ENCODE peak calls at places on chromosomes 4 and X, in four cellular contexts. X is esophagus squamous epithelium; J is activated CD8-positive, alpha-beta T cell treated with anti-CD3 and anti-CD28 coated beads, Interleukin-2, amount 10 ng/mL, durations not matched to agents 7 days and 5 days; K is EL. H is an unnamed sample.

GRCh38 chr4:112633477-112634235 is 3.1 kb downstream of the ZGRF1 start:
- DNase-seq in X (no peak), J (no peak), K (peak; percentile 34), H (no peak)

GRCh38 chr4:30720656-30721352 is 635 bp downstream of the PCDH7 start:
- DNase-seq in J (no peak), K (no peak), X (no peak), H (peak; percentile 70)

GRCh38 chr4:185811509-185812364 is at the start of gene SORBS2:
- DNase-seq in X (no peak), K (peak; percentile 4), J (no peak), H (no peak)

GRCh38 chr4:74473155-74473811 is 28.3 kb downstream of the AREG start:
- DNase-seq in K (peak; percentile 90), X (no peak), J (no peak), H (no peak)

GRCh38 chr4:118280501-118281218 is 72.1 kb downstream of the PRSS12 start:
- DNase-seq in J (peak; percentile 60), X (no peak), K (peak; percentile 80), H (no peak)

GRCh38 chr4:62194342-62194741 is 994.2 kb downstream of the ADGRL3 start:
- DNase-seq in K (no peak), J (no peak), X (no peak), H (no peak)

GRCh38 chr4:59195867-59196266 is 2004.3 kb upstream of the ADGRL3 start:
- DNase-seq in J (no peak), K (no peak), X (no peak), H (no peak)

GRCh38 chr4:147707892-147708672 is 23.8 kb upstream of the ARHGAP10 start:
- DNase-seq in X (no peak), K (peak; percentile 50), J (peak; percentile 62), H (peak; percentile 77)

GRCh38 chrX:116694046-116694445 is 231.3 kb upstream of the CT83 start:
- DNase-seq in J (no peak), X (no peak), K (no peak), H (no peak)

H was measured in ascending aorta.